ENCODE peak calls at places on chromosomes 3 and 15, in six cellular contexts. B is mesendoderm, D is IMR-90, R is H9, U is H1, X is neuronal stem cell. F is an unnamed sample.

GRCh38 chr15:76460871-76461270 is 124.3 kb downstream of the ISL2 start:
- DNase-seq in D (peak; percentile 48), X (no peak), U (no peak), B (no peak), R (no peak), F (no peak)

GRCh38 chr15:64716452-64716851 is 58.9 kb downstream of the RBPMS2 start:
- DNase-seq in U (no peak), B (no peak), R (no peak), X (no peak), D (no peak), F (no peak)

GRCh38 chr3:10291641-10292040 is 1.1 kb downstream of the GHRL start:
- DNase-seq in D (no peak), R (no peak), X (no peak), U (no peak), B (no peak), F (no peak)

GRCh38 chr15:96737408-96737807 is 406.9 kb downstream of the NR2F2 start:
- DNase-seq in D (no peak), R (no peak), X (no peak), B (no peak), U (no peak), F (no peak)

GRCh38 chr3:183212565-183212964 is 40.5 kb upstream of the B3GNT5 start:
- DNase-seq in B (no peak), R (no peak), U (no peak), X (no peak), D (no peak), F (no peak)

GRCh38 chr15:95025924-95026728 is 794.8 kb downstream of the MCTP2 start:
- DNase-seq in D (peak; percentile 61), R (peak; percentile 55), U (peak; percentile 79), X (peak; percentile 39), B (peak; percentile 72), F (peak; percentile 73)

GRCh38 chr3:72259755-72260589 is 475.0 kb upstream of the PROK2 start:
- DNase-seq in R (no peak), X (no peak), U (no peak), D (no peak), B (peak; percentile 59), F (peak; percentile 70)

GRCh38 chr15:77508541-77509505 is 88.1 kb downstream of the HMG20A start:
- DNase-seq in U (no peak), B (no peak), D (peak; percentile 71), X (no peak), R (no peak), F (peak; percentile 49)

GRCh38 chr15:91426412-91426811 is 326.4 kb downstream of the SV2B start:
- DNase-seq in B (no peak), U (no peak), X (no peak), R (no peak), D (no peak), F (no peak)

GRCh38 chr3:61985020-61985419 is 388.3 kb downstream of the FEZF2 start:
- DNase-seq in U (no peak), D (peak; percentile 82), R (no peak), B (no peak), X (no peak), F (peak; percentile 24)

GRCh38 chr15:69973102-69973714 is 124.5 kb downstream of the TLE3 start:
- DNase-seq in U (no peak), B (peak; percentile 77), R (no peak), D (peak; percentile 37), X (no peak), F (peak; percentile 38)

GRCh38 chr3:186754006-186754405 is 29.4 kb upstream of the EIF4A2 start:
- DNase-seq in B (no peak), R (no peak), U (no peak), X (no peak), D (no peak), F (no peak)

GRCh38 chr3:113055201-113055600 is 64.4 kb downstream of the GTPBP8 start:
- DNase-seq in U (no peak), X (no peak), R (no peak), B (no peak), D (no peak), F (no peak)

GRCh38 chr3:44555753-44556152 is 760 bp downstream of the ZKSCAN7 start:
- DNase-seq in X (no peak), U (no peak), R (no peak), D (peak; percentile 18), B (no peak), F (peak; percentile 16)

GRCh38 chr3:194404365-194405140 is 5.5 kb upstream of the GP5 start:
- DNase-seq in U (no peak), D (peak; percentile 58), X (no peak), B (no peak), R (no peak), F (peak; percentile 59)

GRCh38 chr15:34514251-34514760 is 69.1 kb downstream of the GOLGA8B start:
- DNase-seq in D (no peak), R (no peak), U (peak; percentile 80), X (no peak), B (peak; percentile 35), F (peak; percentile 30)

GRCh38 chr3:136512391-136512790 is 239.8 kb downstream of the STAG1 start:
- DNase-seq in U (no peak), X (no peak), R (no peak), B (no peak), D (peak; percentile 68), F (no peak)

GRCh38 chr3:58490860-58491501 is 915 bp upstream of the KCTD6 start:
- DNase-seq in B (no peak), U (no peak), R (no peak), X (no peak), D (no peak), F (no peak)

GRCh38 chr3:5813521-5813920 is 626.0 kb downstream of the EDEM1 start:
- DNase-seq in X (no peak), R (no peak), B (no peak), D (no peak), U (no peak), F (no peak)

GRCh38 chr3:131711114-131711786 is 208.5 kb upstream of the MRPL3 start:
- DNase-seq in D (no peak), R (peak; percentile 32), X (no peak), U (no peak), B (peak; percentile 47), F (no peak)

GRCh38 chr15:91655891-91656290 is 197.6 kb upstream of the SLCO3A1 start:
- DNase-seq in R (no peak), D (no peak), U (no peak), B (no peak), X (no peak), F (no peak)

GRCh38 chr3:84980011-84980410 is 21.2 kb downstream of the CADM2 start:
- DNase-seq in D (no peak), U (no peak), X (no peak), R (no peak), B (no peak), F (no peak)

DNA sequence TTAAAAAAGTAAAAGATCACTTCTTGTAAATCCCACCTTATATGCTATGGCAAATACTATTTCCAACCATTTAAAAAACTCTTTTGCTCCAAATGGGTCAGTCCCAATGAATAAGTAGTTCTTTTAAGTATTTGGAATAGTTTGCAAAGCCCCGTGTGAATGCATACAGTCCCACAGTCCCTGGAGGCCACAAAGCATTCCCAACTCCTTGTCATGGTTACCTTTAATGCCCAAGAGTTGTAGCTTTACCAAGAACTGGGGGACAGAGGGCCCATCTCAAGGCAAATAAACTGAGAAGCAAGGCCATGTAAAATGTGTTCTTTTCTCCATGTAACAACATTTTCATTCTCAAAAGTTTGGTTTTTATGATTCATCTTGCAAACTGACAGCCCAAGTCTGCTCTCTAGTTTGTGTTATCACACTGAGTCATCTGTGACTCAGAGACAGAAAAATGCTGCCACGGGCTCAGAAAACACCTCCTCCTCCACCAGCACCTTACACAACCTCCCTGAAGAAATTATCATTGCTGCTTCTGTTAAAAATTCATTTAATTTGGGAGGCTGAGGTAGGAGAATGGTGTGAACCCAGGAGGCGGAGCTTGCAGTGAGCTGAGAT is 336.2 kb downstream of the ERC2 start:
- DNase-seq in D (peak; percentile 95), R (no peak), U (no peak), X (no peak), B (peak; percentile 94), F (peak; percentile 93)
- H2BK120ac ChIP-seq in D (peak overlapping the region; percentile 45), R (no peak overlapping the region), U (no peak overlapping the region), X (no peak overlapping the region), B (no peak overlapping the region), F (no peak overlapping the region)

GRCh38 chr15:29914441-29915053 is 92.3 kb upstream of the TJP1 start:
- DNase-seq in D (no peak), X (no peak), R (no peak), U (no peak), B (no peak), F (no peak)

GRCh38 chr15:29921130-29921601 is 98.9 kb upstream of the TJP1 start:
- DNase-seq in X (no peak), B (peak; percentile 99), D (no peak), U (no peak), R (peak; percentile 77), F (no peak)

GRCh38 chr15:29919380-29919881 is 97.2 kb upstream of the TJP1 start:
- DNase-seq in U (no peak), B (no peak), D (no peak), R (no peak), X (no peak), F (no peak)

GRCh38 chr15:29920515-29920914 is 98.2 kb upstream of the TJP1 start:
- DNase-seq in X (no peak), D (peak; percentile 49), U (no peak), B (peak; percentile 79), R (no peak), F (no peak)

GRCh38 chr15:29917600-29918597 is 95.6 kb upstream of the TJP1 start:
- DNase-seq in D (peak; percentile 85), R (no peak), U (no peak), B (no peak), X (no peak), F (peak; percentile 85)
- H3K79me1 ChIP-seq in D (no peaks in the 10 kb centered on the region), R (no peaks in the 10 kb centered on the region), U (no peaks in the 10 kb centered on the region), B (no peaks in the 10 kb centered on the region), X (no peaks in the 10 kb centered on the region), F (no peaks in the 10 kb centered on the region)

DNA sequence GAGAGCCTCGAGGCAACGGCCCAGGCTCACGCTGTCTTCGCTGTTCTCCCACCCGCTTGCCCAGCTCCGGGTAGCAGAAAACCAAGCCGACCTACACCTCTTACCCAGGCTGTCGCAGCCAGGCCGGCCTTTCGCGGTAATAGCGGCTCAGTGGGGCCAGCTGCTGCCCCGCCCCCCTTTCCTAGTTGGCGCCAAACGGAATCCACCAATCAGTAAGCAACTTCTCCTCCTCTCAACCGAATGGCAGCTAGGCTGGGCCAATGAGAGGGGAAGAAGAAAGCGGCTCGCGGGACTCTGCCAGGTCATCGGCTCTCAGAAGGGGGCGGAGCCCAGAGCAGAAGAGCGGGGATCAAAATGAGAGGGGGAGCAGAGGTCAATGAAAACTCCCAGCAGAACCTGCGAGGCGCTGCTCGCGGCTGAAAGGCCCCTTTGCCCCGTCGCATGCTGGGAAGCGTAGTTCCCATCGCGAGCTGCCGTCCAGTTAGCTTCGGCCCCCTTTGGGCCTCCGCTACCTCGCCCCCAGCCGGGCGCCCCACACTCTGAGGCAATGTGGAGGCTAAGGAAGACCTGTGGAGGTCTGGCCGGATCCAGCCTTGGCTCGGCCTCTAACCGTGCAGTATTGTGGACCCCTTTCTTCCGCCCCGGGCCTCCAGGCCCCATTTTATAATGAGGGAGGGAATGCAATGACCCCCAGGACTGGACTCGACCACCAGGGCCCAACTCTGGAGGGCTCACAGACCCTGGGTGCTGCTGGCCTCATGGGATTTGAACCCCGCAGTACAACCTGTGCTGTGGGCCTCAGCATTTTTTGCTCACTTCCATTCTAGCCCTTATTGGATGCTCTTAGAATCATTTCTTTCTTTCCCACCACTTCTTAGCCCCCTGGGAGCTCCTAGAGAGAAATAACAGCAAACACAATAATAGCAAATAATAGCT is at the start of gene CDC25A:
- DNase-seq in R (peak; percentile 99), U (peak; percentile 92), X (peak; percentile 98), D (peak; percentile 98), B (peak; percentile 100), F (peak; percentile 99)
- H2BK120ac ChIP-seq in R (no peak within 1 kb of the TSS), U (no peak within 1 kb of the TSS), X (peak within 1 kb of the TSS; percentile 69), D (no peak within 1 kb of the TSS), B (no peak within 1 kb of the TSS), F (peak within 1 kb of the TSS; percentile 71)

GRCh38 chr15:62901087-62901486 is 141.5 kb upstream of the TPM1 start:
- DNase-seq in X (no peak), D (no peak), U (no peak), R (no peak), B (no peak), F (no peak)
- H3K79me1 ChIP-seq in X (no peaks in the 10 kb centered on the region), D (peaks cover 6% of the 10 kb centered on the region), U (no peaks in the 10 kb centered on the region), R (no peaks in the 10 kb centered on the region), B (no peaks in the 10 kb centered on the region), F (peaks cover 2% of the 10 kb centered on the region)

F was measured in mesenchymal stem cell.